ENCODE peak calls at places on chromosomes 4 and X, in six cellular contexts. X, N, H, W, D and R are unnamed samples.

GRCh38 chr4:123340381-123340701 is 56.3 kb upstream of the SPRY1 start:
- DNase-seq in W (peak), N (no peak), X (no peak), H (no peak), D (peak), R (peak)

GRCh38 chrX:153598541-153599191 is at the start of gene CCNQ:
- DNase-seq in H (no peak), W (peak), N (no peak), D (peak), X (no peak), R (peak)

GRCh38 chr4:148141536-148141935 is 300.7 kb downstream of the NR3C2 start:
- DNase-seq in D (no peak), W (no peak), N (no peak), H (no peak), X (no peak), R (no peak)

GRCh38 chr4:190019023-190019858 is 7.8 kb downstream of the FRG2 start:
- DNase-seq in W (no peak), X (no peak), N (no peak), D (no peak), H (no peak), R (no peak)

GRCh38 chr4:5370286-5370685 is 319.0 kb downstream of the STK32B start:
- DNase-seq in N (no peak), D (no peak), X (no peak), W (peak), H (no peak), R (no peak)

GRCh38 chr4:109025471-109026076 is 262.7 kb upstream of the ETNPPL start:
- DNase-seq in N (no peak), D (no peak), X (no peak), W (peak), H (no peak), R (no peak)

GRCh38 chr4:94650690-94651089 is 107.1 kb upstream of the BMPR1B start:
- DNase-seq in N (no peak), X (peak), D (no peak), W (no peak), H (no peak), R (peak)

GRCh38 chrX:150074175-150074574 is 135.9 kb upstream of the EOLA2 start:
- DNase-seq in H (no peak), N (no peak), W (no peak), X (no peak), D (no peak), R (peak)

GRCh38 chr4:7234355-7235029 is 42.2 kb downstream of the SORCS2 start:
- DNase-seq in X (no peak), H (no peak), N (no peak), D (no peak), W (no peak), R (no peak)

GRCh38 chrX:32572644-32573043 is 638.7 kb downstream of the DMD start:
- DNase-seq in X (no peak), H (no peak), D (no peak), W (no peak), N (no peak), R (no peak)

GRCh38 chr4:103915224-103915869 is 195.6 kb upstream of the TACR3 start:
- DNase-seq in N (no peak), H (peak), X (no peak), D (peak), W (peak), R (peak)

GRCh38 chr4:77201857-77202256 is 44.9 kb downstream of the CCNG2 start:
- DNase-seq in D (no peak), X (no peak), W (no peak), H (no peak), N (no peak), R (no peak)

GRCh38 chr4:99852199-99852718 is 35.6 kb downstream of the DAPP1 start:
- DNase-seq in X (no peak), W (no peak), N (no peak), D (no peak), H (no peak), R (no peak)

GRCh38 chr4:150218447-150218846 is 140.2 kb downstream of the DCLK2 start:
- DNase-seq in N (no peak), D (no peak), W (no peak), X (no peak), H (no peak), R (no peak)

GRCh38 chr4:119025916-119026661 is 109.5 kb upstream of the MYOZ2 start:
- DNase-seq in N (no peak), H (no peak), X (no peak), W (peak), D (peak), R (peak)

GRCh38 chr4:86498560-86499166 is 95.5 kb upstream of the PTPN13 start:
- DNase-seq in X (no peak), W (peak), D (peak), N (no peak), H (no peak), R (peak)

GRCh38 chr4:148081267-148081666 is 349.4 kb downstream of the ARHGAP10 start:
- DNase-seq in N (no peak), W (no peak), X (no peak), H (no peak), D (no peak), R (no peak)

GRCh38 chr4:144649646-144650045 is 3.7 kb downstream of the HHIP start:
- DNase-seq in N (no peak), X (no peak), W (no peak), D (no peak), H (no peak), R (no peak)

GRCh38 chr4:22707390-22707789 is 14.7 kb downstream of the GBA3 start:
- DNase-seq in D (no peak), N (no peak), H (no peak), X (no peak), W (no peak), R (no peak)

GRCh38 chr4:48653217-48654014 is 126.7 kb downstream of the FRYL start:
- DNase-seq in H (no peak), W (peak), D (no peak), X (no peak), N (peak), R (peak)

GRCh38 chr4:21126113-21126512 is 425.9 kb downstream of the PACRGL start:
- DNase-seq in X (no peak), N (no peak), D (no peak), H (no peak), W (no peak), R (no peak)

GRCh38 chrX:41559235-41559634 is 112.1 kb downstream of the NYX start:
- DNase-seq in D (no peak), H (no peak), N (no peak), W (no peak), X (no peak), R (no peak)

GRCh38 chr4:39699676-39700409 is 1.9 kb downstream of the UBE2K start:
- DNase-seq in W (no peak), N (no peak), D (peak), H (no peak), X (no peak), R (peak)

GRCh38 chrX:74593593-74593992 is 20.8 kb downstream of the RLIM start:
- DNase-seq in D (no peak), N (no peak), W (peak), X (no peak), H (no peak), R (peak)

GRCh38 chr4:176792348-176793059 is at the start of gene VEGFC:
- DNase-seq in X (no peak), D (peak), H (peak), W (peak), N (no peak), R (peak)

GRCh38 chr4:76307670-76308014 is 1.1 kb downstream of the STBD1 start:
- DNase-seq in X (no peak), H (no peak), D (no peak), W (no peak), N (no peak), R (no peak)

GRCh38 chrX:48939417-48940228 is 17.8 kb downstream of the OTUD5 start:
- DNase-seq in W (no peak), N (no peak), H (no peak), X (no peak), D (no peak), R (no peak)

GRCh38 chr4:961651-962230 is 11.6 kb downstream of the DGKQ start:
- DNase-seq in N (no peak), X (no peak), D (no peak), W (no peak), H (no peak), R (no peak)

GRCh38 chr4:184039963-184040383 is 134.9 kb downstream of the STOX2 start:
- DNase-seq in W (no peak), N (no peak), D (no peak), H (no peak), X (no peak), R (no peak)

GRCh38 chr4:122218762-122219161 is 66.6 kb downstream of the BLTP1 start:
- DNase-seq in N (no peak), X (no peak), W (peak), H (peak), D (peak), R (peak)

GRCh38 chrX:152886716-152887115 is 11.2 kb upstream of the ZNF185 start:
- DNase-seq in W (no peak), X (no peak), H (no peak), N (no peak), D (no peak), R (no peak)

GRCh38 chr4:184450743-184451142 is 23.6 kb downstream of the IRF2 start:
- DNase-seq in H (no peak), W (peak), D (no peak), N (no peak), X (no peak), R (no peak)

GRCh38 chr4:169059294-169060201 is 49.5 kb upstream of the CBR4 start:
- DNase-seq in H (no peak), D (no peak), W (peak), N (no peak), X (no peak), R (peak)

GRCh38 chrX:12814434-12814833 is 23.2 kb downstream of the PRPS2 start:
- DNase-seq in N (peak), H (peak), X (peak), D (peak), W (peak), R (peak)

GRCh38 chr4:88697113-88697512 is 516 bp downstream of the NAP1L5 start:
- DNase-seq in X (no peak), W (peak), H (no peak), N (no peak), D (no peak), R (peak)

GRCh38 chr4:120052840-120053239 is 13.8 kb downstream of the MAD2L1 start:
- DNase-seq in H (no peak), D (peak), N (no peak), W (peak), X (no peak), R (peak)

GRCh38 chrX:97850911-97851310 is 967.2 kb downstream of the RPA4 start:
- DNase-seq in H (no peak), W (no peak), X (no peak), N (no peak), D (peak), R (no peak)